ENCODE peak calls at places on chromosomes 16 and 17, in ten cellular contexts. Q is psoas muscle, S is sigmoid colon, U is prostate gland, R is PC-3, E is A549, H is ovary, M is breast epithelium, V is IMR-90, B is small intestine. W is an unnamed sample. For H3K4me1, the result is how much of the 10 kb centered on the place peaks cover.

GRCh38 chr16:9625122-9625521 is 533.7 kb downstream of the HAPSTR1 start:
- DNase-seq in Q (no peak), S (no peak), U (peak), R (no peak), E (no peak), H (no peak), M (no peak), V (no peak), B (no peak), W (no peak)

GRCh38 chr16:82055728-82056549 is 20.9 kb downstream of the HSD17B2 start:
- DNase-seq in Q (no peak), S (no peak), U (peak), R (peak), E (no peak), H (no peak), M (no peak), V (no peak), B (no peak), W (no peak)

GRCh38 chr17:78759203-78759968 is 22.7 kb downstream of the CYTH1 start:
- DNase-seq in Q (peak), S (no peak), U (peak), R (no peak), E (no peak), H (peak), M (peak), V (peak), B (no peak), W (no peak)

GRCh38 chr17:7839199-7839889 is 5.3 kb downstream of the KDM6B start:
- DNase-seq in Q (no peak), S (peak), U (no peak), R (no peak), E (no peak), H (peak), M (no peak), V (no peak), B (peak), W (no peak)

GRCh38 chr17:73733527-73733926 is 89.3 kb upstream of the SDK2 start:
- DNase-seq in Q (no peak), S (no peak), U (no peak), R (no peak), E (no peak), H (no peak), M (no peak), V (no peak), B (no peak), W (no peak)

GRCh38 chr16:73152731-73153130 is 104.8 kb upstream of the ZFHX3 start:
- DNase-seq in Q (no peak), S (no peak), U (no peak), R (no peak), E (no peak), H (no peak), M (no peak), V (no peak), B (no peak), W (no peak)

GRCh38 chr16:80804451-80805383 is at the start of gene CDYL2:
- DNase-seq in Q (no peak), S (no peak), U (peak), R (peak), E (peak), H (no peak), M (no peak), V (peak), B (peak), W (no peak)

GRCh38 chr16:241866-242265 is 7.2 kb downstream of the FAM234A start:
- DNase-seq in Q (peak), S (no peak), U (no peak), R (no peak), E (no peak), H (no peak), M (no peak), V (no peak), B (peak), W (no peak)

GRCh38 chr17:57329380-57330214 is 73.3 kb downstream of the MSI2 start:
- DNase-seq in Q (no peak), S (no peak), U (no peak), R (no peak), E (no peak), H (no peak), M (no peak), V (peak), B (no peak), W (no peak)

GRCh38 chr17:10762037-10762436 is 32.2 kb upstream of the TMEM220 start:
- DNase-seq in Q (no peak), S (peak), U (no peak), R (no peak), E (no peak), H (no peak), M (no peak), V (no peak), B (no peak), W (no peak)

GRCh38 chr17:59756236-59756818 is 48.9 kb downstream of the VMP1 start:
- DNase-seq in Q (no peak), S (no peak), U (no peak), R (peak), E (peak), H (no peak), M (no peak), V (peak), B (no peak), W (no peak)

DNA sequence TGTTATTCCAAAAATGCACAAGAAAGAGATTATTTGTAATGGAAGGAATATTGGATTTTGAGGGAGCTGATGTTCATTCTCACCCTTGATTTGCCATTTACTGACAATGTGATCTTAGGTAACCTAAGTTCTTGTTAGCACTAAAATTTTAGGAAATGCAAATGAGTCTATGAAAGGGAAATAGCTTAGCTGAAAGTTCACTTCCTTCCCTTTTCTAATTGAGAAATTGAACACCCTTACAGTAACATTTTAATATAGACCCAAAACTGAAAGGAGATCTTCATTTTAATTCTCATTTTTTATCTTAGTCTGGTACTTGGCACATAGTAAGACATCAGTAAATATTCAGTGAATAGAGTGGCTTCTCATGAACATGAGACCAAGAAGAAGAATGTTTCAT is 10.9 kb upstream of the WSB1 start:
- DNase-seq in Q (no peak), S (no peak), U (no peak), R (no peak), E (no peak), H (no peak), M (no peak), V (no peak), B (no peak), W (no peak)
- H3K4me1 ChIP-seq in Q (under half), S (under half), U (under half), R (under half), E (under half), H (under half), M (under half), V (under half), B (under half), W (under half)

DNA sequence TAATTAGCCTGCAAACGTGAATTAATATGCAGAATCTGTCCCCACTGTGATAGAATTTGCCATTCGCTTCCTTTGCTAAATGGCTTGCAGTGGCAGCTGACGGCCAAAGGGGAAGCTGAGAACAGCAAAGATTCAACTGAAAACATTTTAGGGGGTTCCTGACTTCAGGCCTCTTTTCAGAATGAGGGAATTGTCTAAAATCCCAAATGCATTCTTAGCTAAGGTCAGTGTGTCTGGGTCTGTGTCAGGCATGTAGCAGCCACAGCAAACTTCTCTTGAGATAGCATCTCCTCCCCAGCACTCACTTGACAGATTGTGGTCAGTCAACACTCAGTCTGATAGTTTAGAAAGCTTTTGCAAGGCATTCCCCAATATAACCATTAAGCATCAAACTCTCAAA is 701.1 kb downstream of the WWOX start:
- DNase-seq in Q (no peak), S (no peak), U (no peak), R (no peak), E (no peak), H (no peak), M (no peak), V (no peak), B (no peak), W (no peak)
- H3K4me3 ChIP-seq in Q (no peak), S (no peak), U (no peak), R (no peak), E (no peak), H (no peak), M (no peak), V (no peak), B (no peak), W (no peak)

GRCh38 chr17:867896-868489 is 85.8 kb downstream of the MRM3 start:
- DNase-seq in Q (no peak), S (no peak), U (no peak), R (no peak), E (peak), H (no peak), M (no peak), V (peak), B (no peak), W (no peak)
- H3K27ac ChIP-seq in Q (peak), S (peak), U (peak), R (no peak), E (no peak), H (peak), M (peak), V (no peak), B (no peak), W (peak)

GRCh38 chr17:80269405-80269807 is 8.8 kb downstream of the RNF213 start:
- DNase-seq in Q (no peak), S (no peak), U (no peak), R (no peak), E (no peak), H (no peak), M (no peak), V (no peak), B (no peak), W (no peak)
- H3K4me1 ChIP-seq in Q (under half), S (under half), U (under half), R (under half), E (under half), H (under half), M (under half), V (under half), B (under half), W (under half)

GRCh38 chr16:71817690-71818089 is 9.1 kb upstream of the AP1G1 start:
- DNase-seq in Q (no peak), S (no peak), U (no peak), R (no peak), E (no peak), H (no peak), M (no peak), V (peak), B (no peak), W (no peak)
- H3K4me3 ChIP-seq in Q (peak), S (peak), U (no peak), R (no peak), E (no peak), H (no peak), M (no peak), V (no peak), B (no peak), W (no peak)

DNA sequence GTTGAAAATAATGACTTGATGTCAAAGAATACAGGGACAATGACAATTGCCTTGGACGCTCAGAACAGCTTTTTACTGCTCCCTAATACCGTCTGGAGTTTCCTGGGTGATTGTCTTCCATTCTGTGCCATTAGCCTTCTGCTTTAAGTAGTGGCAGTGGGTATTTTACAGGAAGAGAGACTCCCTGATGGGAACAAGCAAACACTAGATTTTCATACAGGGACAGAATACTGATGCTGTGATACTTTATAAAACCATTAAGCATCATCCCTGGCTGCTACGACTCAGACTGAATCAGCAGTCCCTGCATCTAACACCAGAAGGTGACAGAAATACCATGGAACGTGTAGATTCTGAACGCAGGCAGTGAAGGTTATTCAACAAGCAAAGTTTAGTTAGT is 635.4 kb upstream of the GOT2 start:
- DNase-seq in Q (no peak), S (no peak), U (no peak), R (no peak), E (no peak), H (no peak), M (no peak), V (no peak), B (no peak), W (no peak)
- H3K27ac ChIP-seq in Q (no peak), S (no peak), U (no peak), R (no peak), E (peak), H (no peak), M (no peak), V (no peak), B (no peak), W (no peak)

GRCh38 chr17:1110844-1111598 is 68.8 kb downstream of the ABR start:
- DNase-seq in Q (peak), S (peak), U (no peak), R (peak), E (peak), H (peak), M (no peak), V (peak), B (peak), W (no peak)

GRCh38 chr17:1108560-1108809 is 71.3 kb downstream of the ABR start:
- DNase-seq in Q (no peak), S (no peak), U (no peak), R (no peak), E (no peak), H (peak), M (no peak), V (no peak), B (no peak), W (no peak)

GRCh38 chr17:1108810-1109605 is 70.8 kb downstream of the ABR start:
- DNase-seq in Q (peak), S (peak), U (no peak), R (peak), E (peak), H (peak), M (no peak), V (peak), B (peak), W (no peak)

GRCh38 chr17:1110524-1110843 is 69.3 kb downstream of the ABR start:
- DNase-seq in Q (no peak), S (no peak), U (no peak), R (no peak), E (no peak), H (no peak), M (no peak), V (no peak), B (no peak), W (no peak)

DNA sequence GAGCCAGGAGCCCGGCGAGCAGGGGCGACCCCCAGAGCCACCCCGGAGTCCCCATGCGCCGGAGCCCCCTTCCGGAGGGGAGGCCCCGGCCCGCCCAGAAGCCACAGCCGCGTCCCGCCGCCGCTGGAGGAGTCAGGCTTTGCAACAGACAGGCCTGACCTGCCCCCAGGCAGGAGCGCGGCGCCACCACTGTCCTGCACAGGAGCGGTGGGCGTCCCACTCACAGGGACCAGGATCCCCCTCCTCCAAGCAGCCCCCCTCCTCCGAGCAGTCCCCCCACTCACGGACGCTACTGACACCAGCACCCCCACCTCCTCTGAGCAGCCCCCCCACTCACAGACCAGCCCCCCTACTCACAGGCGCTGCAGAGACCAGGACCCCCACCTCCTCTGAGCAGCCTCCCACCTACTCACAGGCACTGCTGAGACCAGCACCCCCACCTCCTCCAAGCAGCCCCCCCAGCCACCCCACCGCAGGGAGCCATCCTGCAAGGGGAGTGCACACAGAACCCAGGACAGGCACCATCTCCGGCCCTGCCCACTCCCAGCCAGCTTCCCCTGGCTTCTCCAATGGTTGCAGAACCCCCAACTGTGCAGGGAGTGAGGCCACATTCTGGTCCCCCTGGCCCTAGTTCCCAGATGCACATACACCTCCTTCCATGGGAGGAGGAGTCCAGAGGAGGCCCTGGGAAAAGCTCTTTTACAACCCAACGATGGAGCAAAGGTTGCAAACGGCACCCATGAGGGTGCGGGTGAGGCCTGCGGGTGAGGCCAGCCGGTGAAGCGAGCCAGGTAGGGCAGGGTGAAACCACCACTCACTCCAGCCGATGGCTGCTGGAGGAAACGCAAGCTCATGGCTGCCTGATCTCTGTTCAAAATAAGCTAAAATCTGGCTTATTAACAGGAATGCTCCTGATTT is 69.9 kb downstream of the ABR start:
- DNase-seq in Q (peak), S (no peak), U (no peak), R (peak), E (no peak), H (peak), M (no peak), V (no peak), B (peak), W (no peak)
- H3K4me1 ChIP-seq in Q (under half), S (under half), U (under half), R (under half), E (half or more), H (under half), M (under half), V (under half), B (under half), W (under half)